ENCODE peak calls at places on chromosomes 2 and 18, in eight cellular contexts. G is aorta, B is tibial nerve, F is neural progenitor cell, D is heart left ventricle, W is heart right ventricle, I is kidney, P is right lobe of liver. H is an unnamed sample.

GRCh38 chr18:33749831-33750230 is 171.8 kb downstream of the ASXL3 start:
- DNase-seq in G (no peak), B (no peak), F (no peak), D (no peak), W (no peak), I (no peak), P (no peak), H (no peak)

GRCh38 chr2:45180033-45180746 is 170.9 kb upstream of the SIX2 start:
- DNase-seq in G (no peak), B (no peak), F (no peak), D (no peak), W (no peak), I (no peak), P (no peak), H (no peak)

GRCh38 chr2:158529379-158530110 is 72.8 kb downstream of the PKP4 start:
- DNase-seq in G (no peak), B (no peak), F (no peak), D (no peak), W (no peak), I (no peak), P (no peak), H (no peak)

GRCh38 chr2:18171191-18172139 is 293.0 kb downstream of the KCNS3 start:
- DNase-seq in G (no peak), B (no peak), F (no peak), D (no peak), W (no peak), I (no peak), P (no peak), H (no peak)

GRCh38 chr2:12721571-12722444 is 5.1 kb downstream of the TRIB2 start:
- DNase-seq in G (no peak), B (no peak), F (peak; percentile 21), D (no peak), W (no peak), I (peak; percentile 65), P (no peak), H (peak; percentile 34)

GRCh38 chr2:241216211-241216761 is 27.8 kb downstream of the ANO7 start:
- DNase-seq in G (no peak), B (no peak), F (peak; percentile 50), D (no peak), W (no peak), I (no peak), P (no peak), H (peak; percentile 45)

GRCh38 chr2:172701250-172701649 is 34.4 kb upstream of the RAPGEF4 start:
- DNase-seq in G (no peak), B (no peak), F (no peak), D (no peak), W (no peak), I (no peak), P (no peak), H (no peak)

GRCh38 chr2:134927195-134927594 is 8.6 kb downstream of the CCNT2 start:
- DNase-seq in G (no peak), B (no peak), F (no peak), D (no peak), W (no peak), I (no peak), P (no peak), H (no peak)

GRCh38 chr2:133710613-133711012 is 142.3 kb upstream of the NCKAP5 start:
- DNase-seq in G (no peak), B (no peak), F (no peak), D (no peak), W (no peak), I (no peak), P (no peak), H (no peak)

GRCh38 chr2:75896779-75897366 is 186.2 kb upstream of the GCFC2 start:
- DNase-seq in G (no peak), B (no peak), F (peak; percentile 81), D (no peak), W (no peak), I (no peak), P (no peak), H (peak; percentile 49)

GRCh38 chr2:65796259-65796658 is 363.9 kb upstream of the SPRED2 start:
- DNase-seq in G (no peak), B (no peak), F (no peak), D (no peak), W (no peak), I (no peak), P (no peak), H (no peak)

GRCh38 chr2:101692766-101693165 is 4.7 kb upstream of the MAP4K4 start:
- DNase-seq in G (no peak), B (no peak), F (no peak), D (no peak), W (no peak), I (no peak), P (no peak), H (no peak)

GRCh38 chr2:64225491-64225890 is 81.3 kb upstream of the PELI1 start:
- DNase-seq in G (no peak), B (no peak), F (no peak), D (no peak), W (no peak), I (no peak), P (no peak), H (peak; percentile 60)

GRCh38 chr2:221124542-221125235 is 447.4 kb downstream of the EPHA4 start:
- DNase-seq in G (no peak), B (no peak), F (no peak), D (peak; percentile 55), W (peak; percentile 73), I (no peak), P (no peak), H (peak; percentile 43)

GRCh38 chr18:31230495-31230894 is 67.8 kb upstream of the DSC1 start:
- DNase-seq in G (no peak), B (no peak), F (no peak), D (no peak), W (no peak), I (no peak), P (no peak), H (no peak)

GRCh38 chr2:96407041-96407918 is 71.7 kb downstream of the NCAPH start:
- DNase-seq in G (peak; percentile 78), B (no peak), F (peak; percentile 81), D (peak; percentile 65), W (peak; percentile 67), I (no peak), P (peak; percentile 46), H (peak; percentile 86)
- H3K4me1 ChIP-seq in G (peaks cover 4% of the 10 kb centered on the region), B (peaks cover 16% of the 10 kb centered on the region), F (peaks cover 26% of the 10 kb centered on the region), D (no peaks in the 10 kb centered on the region), W (peaks cover 23% of the 10 kb centered on the region), I (peaks cover 5% of the 10 kb centered on the region), P (no peaks in the 10 kb centered on the region), H (peaks cover 9% of the 10 kb centered on the region)

GRCh38 chr2:4869154-4869553 is 823.0 kb upstream of the SOX11 start:
- DNase-seq in G (no peak), B (no peak), F (no peak), D (no peak), W (no peak), I (no peak), P (no peak), H (no peak)

GRCh38 chr2:4862031-4862430 is 830.2 kb upstream of the SOX11 start:
- DNase-seq in G (no peak), B (no peak), F (no peak), D (no peak), W (no peak), I (no peak), P (no peak), H (no peak)

DNA sequence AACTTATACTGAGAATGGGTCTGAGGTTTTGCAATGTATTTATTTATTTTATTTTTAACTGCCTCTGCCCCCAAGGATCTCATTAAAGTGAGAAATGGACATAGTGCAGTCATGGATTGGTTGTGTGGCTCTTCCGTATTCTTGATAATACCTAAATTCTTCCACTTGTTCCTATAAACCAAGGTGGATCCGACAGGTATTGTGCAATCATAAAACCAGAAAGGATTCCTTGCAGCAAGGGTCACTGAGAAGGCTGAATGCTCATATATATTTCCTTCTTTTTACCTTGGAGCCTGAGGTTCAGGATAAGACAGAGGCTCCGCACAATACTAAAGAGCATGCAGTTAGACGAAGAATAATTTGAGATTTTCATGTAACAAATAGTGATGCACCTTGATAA is 826.0 kb upstream of the SOX11 start:
- DNase-seq in G (no peak), B (no peak), F (no peak), D (no peak), W (no peak), I (no peak), P (no peak), H (no peak)
- H3K9me3 ChIP-seq in G (no peaks in the 10 kb centered on the region), B (no peaks in the 10 kb centered on the region), F (no peaks in the 10 kb centered on the region), D (no peaks in the 10 kb centered on the region), W (no peaks in the 10 kb centered on the region), I (no peaks in the 10 kb centered on the region), P (no peaks in the 10 kb centered on the region), H (no peaks in the 10 kb centered on the region)

GRCh38 chr18:3717626-3718025 is 267.7 kb downstream of the TGIF1 start:
- DNase-seq in G (no peak), B (no peak), F (no peak), D (no peak), W (no peak), I (no peak), P (no peak), H (no peak)
- H3K27ac ChIP-seq in G (no peak overlapping the region), B (no peak overlapping the region), F (no peak overlapping the region), D (no peak overlapping the region), W (no peak overlapping the region), I (no peak overlapping the region), P (no peak overlapping the region), H (no peak overlapping the region)

DNA sequence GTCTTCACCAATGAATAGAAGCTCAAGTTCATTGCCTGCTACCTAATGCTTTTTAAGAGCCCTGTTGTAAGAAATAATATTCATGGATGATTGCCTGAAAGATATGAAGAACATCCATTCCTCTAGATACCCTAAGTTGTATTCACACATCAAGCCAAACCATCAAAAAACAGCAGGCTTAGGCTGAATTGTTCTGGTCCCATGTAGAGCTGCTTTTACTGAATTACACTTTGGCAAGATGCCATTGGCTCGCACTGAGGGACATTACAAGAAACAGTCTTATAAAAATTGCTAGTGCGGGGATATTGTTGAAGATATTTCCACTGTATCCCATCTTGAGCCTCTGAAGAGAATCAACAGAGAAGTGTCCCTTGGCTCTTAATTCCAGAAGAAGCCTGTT is 107.6 kb downstream of the COLEC12 start:
- DNase-seq in G (no peak), B (no peak), F (no peak), D (no peak), W (peak; percentile 32), I (no peak), P (no peak), H (no peak)
- H3K4me1 ChIP-seq in G (peaks cover 3% of the 10 kb centered on the region), B (peaks cover 3% of the 10 kb centered on the region), F (no peaks in the 10 kb centered on the region), D (no peaks in the 10 kb centered on the region), W (peaks cover 18% of the 10 kb centered on the region), I (no peaks in the 10 kb centered on the region), P (no peaks in the 10 kb centered on the region), H (no peaks in the 10 kb centered on the region)

GRCh38 chr2:85784474-85784986 is 30.7 kb downstream of the ATOH8 start:
- DNase-seq in G (no peak), B (no peak), F (no peak), D (no peak), W (no peak), I (no peak), P (no peak), H (no peak)
- H3K9me3 ChIP-seq in G (no peaks in the 10 kb centered on the region), B (no peaks in the 10 kb centered on the region), F (no peaks in the 10 kb centered on the region), D (no peaks in the 10 kb centered on the region), W (no peaks in the 10 kb centered on the region), I (no peaks in the 10 kb centered on the region), P (no peaks in the 10 kb centered on the region), H (no peaks in the 10 kb centered on the region)

DNA sequence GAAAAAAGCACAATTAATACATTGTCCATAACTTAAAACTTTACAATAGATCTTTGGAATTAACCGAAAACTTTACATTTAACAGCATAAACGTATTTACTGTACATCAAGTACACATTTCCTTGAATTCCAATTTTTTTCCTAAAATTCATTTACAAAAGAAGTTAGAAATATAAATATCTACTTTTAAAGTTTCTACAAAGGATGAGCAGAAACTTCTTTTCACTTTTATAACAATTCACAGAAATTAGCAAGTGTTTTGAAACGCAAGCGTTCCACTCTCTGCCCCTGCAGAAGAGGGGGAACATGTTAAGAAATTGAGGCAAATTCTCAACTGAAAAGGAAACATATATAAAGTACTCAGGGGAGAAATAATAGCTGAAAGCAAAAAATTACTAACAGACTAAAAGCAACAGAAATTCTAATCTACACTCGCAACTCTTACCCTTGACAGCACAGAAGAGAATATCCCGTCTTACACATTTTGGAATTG is 1.5 kb downstream of the NFE2L2 start:
- DNase-seq in G (no peak), B (no peak), F (no peak), D (no peak), W (no peak), I (no peak), P (no peak), H (no peak)
- H3K27ac ChIP-seq in G (no peak overlapping the region), B (peak overlapping the region; percentile 100), F (no peak overlapping the region), D (peak overlapping the region; percentile 97), W (peak overlapping the region; percentile 100), I (peak overlapping the region; percentile 99), P (peak overlapping the region; percentile 100), H (peak overlapping the region; percentile 93)